ENCODE peak calls at places on chromosomes 12 and 14, in ten cellular contexts. D, A, E, X, O, Q, G, W, R and B are unnamed samples.

GRCh38 chr12:126425264-126425663 is 1360.0 kb downstream of the AACS start:
- DNase-seq in E (no peak), W (no peak), Q (no peak), A (no peak), D (no peak), O (no peak), G (no peak), X (no peak), R (no peak), B (no peak)

GRCh38 chr12:76919388-76920181 is 40.8 kb upstream of the CSRP2 start:
- DNase-seq in W (no peak), E (no peak), A (no peak), D (no peak), Q (no peak), O (no peak), R (no peak), X (no peak), G (no peak), B (no peak)

GRCh38 chr12:62841841-62842240 is 93.1 kb downstream of the PPM1H start:
- DNase-seq in A (no peak), R (no peak), E (peak; percentile 36), O (no peak), X (no peak), Q (no peak), D (no peak), W (peak; percentile 35), G (no peak), B (no peak)

GRCh38 chr14:34548472-34548981 is 9.0 kb upstream of the EAPP start:
- DNase-seq in D (no peak), O (no peak), W (no peak), X (no peak), Q (no peak), E (peak; percentile 5), G (no peak), R (peak; percentile 51), A (no peak), B (no peak)

GRCh38 chr14:78484002-78484401 is 313.8 kb downstream of the NRXN3 start:
- DNase-seq in Q (no peak), O (no peak), D (no peak), X (no peak), A (no peak), G (no peak), W (no peak), E (no peak), R (no peak), B (no peak)

GRCh38 chr12:57887631-57888406 is 41.3 kb upstream of the CTDSP2 start:
- DNase-seq in W (peak; percentile 61), A (peak; percentile 33), D (no peak), R (no peak), Q (peak; percentile 24), O (no peak), X (no peak), G (no peak), E (no peak), B (peak; percentile 99)

GRCh38 chr14:92657457-92658142 is 90.8 kb downstream of the LGMN start:
- DNase-seq in E (peak; percentile 20), A (peak; percentile 58), D (peak; percentile 80), O (peak; percentile 88), W (no peak), Q (no peak), G (peak; percentile 63), X (no peak), R (peak; percentile 89), B (no peak)

GRCh38 chr14:58739674-58740073 is 101.9 kb downstream of the DACT1 start:
- DNase-seq in E (no peak), X (no peak), R (no peak), O (no peak), Q (no peak), G (no peak), W (no peak), A (no peak), D (no peak), B (no peak)

GRCh38 chr12:34343345-34343744 is 321.0 kb downstream of the ALG10 start:
- DNase-seq in D (no peak), E (no peak), R (no peak), W (no peak), A (no peak), Q (no peak), X (no peak), G (no peak), O (no peak), B (no peak)

GRCh38 chr12:34346372-34347034 is 324.2 kb downstream of the ALG10 start:
- DNase-seq in X (no peak), W (no peak), E (no peak), O (no peak), Q (no peak), R (no peak), D (no peak), G (no peak), A (no peak), B (no peak)

GRCh38 chr12:34343766-34344165 is 321.5 kb downstream of the ALG10 start:
- DNase-seq in O (no peak), A (no peak), G (no peak), E (no peak), W (no peak), R (no peak), D (no peak), Q (no peak), X (no peak), B (no peak)

GRCh38 chr12:34345801-34346200 is 323.5 kb downstream of the ALG10 start:
- DNase-seq in R (no peak), A (no peak), Q (no peak), D (no peak), W (no peak), O (no peak), G (no peak), E (no peak), X (no peak), B (no peak)

DNA sequence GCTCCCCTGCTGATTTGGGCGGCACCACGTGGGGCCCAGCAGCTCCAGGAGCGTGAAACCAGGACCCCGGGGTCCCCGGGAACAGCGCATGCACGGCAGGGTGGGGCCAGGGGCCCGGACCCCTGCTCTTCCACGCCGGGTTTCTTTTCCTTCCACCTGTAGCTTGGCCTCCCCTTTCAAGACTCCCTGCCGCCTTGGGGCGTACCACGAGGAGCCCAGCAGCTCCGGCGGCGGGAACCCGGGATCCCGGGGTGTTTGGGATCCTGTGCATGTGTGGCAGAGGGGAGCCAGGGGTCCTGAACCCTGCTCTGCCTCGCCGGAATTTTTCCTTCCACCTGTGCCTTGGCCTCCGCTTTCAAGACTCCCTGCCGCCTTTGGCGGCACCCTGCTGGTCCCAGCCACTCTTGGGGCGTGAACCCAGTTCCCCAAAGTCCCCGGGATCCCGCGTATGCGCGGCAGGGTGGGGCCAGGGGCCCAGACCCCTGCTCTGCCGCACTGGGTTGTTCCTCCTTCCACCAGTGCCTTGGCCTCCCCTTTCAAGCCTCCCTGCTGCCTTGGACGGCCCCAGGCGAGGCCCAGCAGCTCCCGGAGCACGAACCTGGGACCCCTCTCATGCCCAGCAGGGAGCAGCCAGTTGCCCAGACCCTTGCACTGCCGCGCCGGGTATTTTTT is 322.7 kb downstream of the ALG10 start:
- DNase-seq in X (no peak), E (no peak), Q (no peak), R (no peak), A (no peak), D (no peak), O (no peak), W (no peak), G (no peak), B (no peak)
- H3K9me3 ChIP-seq in X (no peaks in the 10 kb centered on the region), E (no peaks in the 10 kb centered on the region), Q (no peaks in the 10 kb centered on the region), R (peaks cover 100% of the 10 kb centered on the region), A (peaks cover 63% of the 10 kb centered on the region), D (no peaks in the 10 kb centered on the region), O (no peaks in the 10 kb centered on the region), W (no peaks in the 10 kb centered on the region), G (no peaks in the 10 kb centered on the region), B (no peaks in the 10 kb centered on the region)

GRCh38 chr14:99600232-99600888 is 3.6 kb downstream of the CCDC85C start:
- DNase-seq in R (no peak), A (no peak), O (no peak), E (no peak), X (no peak), W (no peak), D (no peak), G (no peak), Q (no peak), B (no peak)

GRCh38 chr14:99599440-99599839 is 4.6 kb downstream of the CCDC85C start:
- DNase-seq in E (no peak), O (no peak), Q (no peak), W (no peak), G (no peak), R (no peak), X (no peak), A (no peak), D (no peak), B (no peak)

GRCh38 chr14:99602054-99602787 is 1.8 kb downstream of the CCDC85C start:
- DNase-seq in D (no peak), W (peak; percentile 23), O (peak; percentile 69), X (peak; percentile 55), E (peak; percentile 60), R (no peak), Q (no peak), G (no peak), A (peak; percentile 41), B (no peak)

GRCh38 chr14:99602788-99603415 is 1.1 kb downstream of the CCDC85C start:
- DNase-seq in A (no peak), G (no peak), D (no peak), X (no peak), R (peak; percentile 83), W (no peak), Q (no peak), O (no peak), E (no peak), B (no peak)

DNA sequence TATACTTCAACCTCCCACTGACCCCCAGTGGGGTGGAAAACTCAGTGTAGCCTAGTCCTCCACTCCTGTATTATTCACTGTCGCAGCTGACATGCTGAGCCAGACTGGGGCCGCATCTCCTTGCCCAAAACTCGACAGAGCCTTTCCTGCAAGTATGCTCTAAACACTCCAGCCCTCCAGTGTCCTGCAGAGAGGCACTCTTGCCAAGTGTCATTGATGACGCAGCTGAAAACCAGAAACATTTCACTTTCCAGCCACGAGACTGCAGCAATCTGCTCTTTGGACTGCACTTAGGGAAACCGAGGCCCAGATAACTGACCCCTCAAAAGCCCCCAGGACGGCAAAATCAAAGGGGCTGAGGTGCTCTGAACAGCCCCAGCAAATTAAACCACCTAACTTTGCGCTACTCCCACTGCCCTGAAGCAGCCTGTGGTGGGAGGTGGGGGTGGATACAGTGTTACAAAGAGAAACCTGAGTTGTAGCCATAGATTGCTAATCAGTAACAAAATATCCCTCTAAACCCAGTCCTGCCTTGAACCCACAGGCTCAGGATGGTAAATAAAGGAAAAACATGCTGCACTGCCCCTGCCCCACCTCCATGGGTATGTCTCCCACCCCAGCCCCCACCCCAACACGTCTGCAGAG is 2.6 kb downstream of the CCDC85C start:
- DNase-seq in O (no peak), X (peak; percentile 55), A (peak; percentile 68), Q (no peak), W (no peak), E (peak; percentile 50), D (no peak), G (no peak), R (no peak), B (no peak)
- H3K4me3 ChIP-seq in O (peak overlapping the region; percentile 89), X (peak overlapping the region; percentile 62), A (no peak overlapping the region), Q (peak overlapping the region; percentile 54), W (peak overlapping the region; percentile 49), E (no peak overlapping the region), D (peak overlapping the region; percentile 68), G (peak overlapping the region; percentile 53), R (peak overlapping the region; percentile 73), B (no peak overlapping the region)

GRCh38 chr12:34253674-34254073 is 231.4 kb downstream of the ALG10 start:
- DNase-seq in D (no peak), G (no peak), O (no peak), Q (no peak), W (no peak), R (no peak), E (no peak), X (no peak), A (no peak), B (no peak)

DNA sequence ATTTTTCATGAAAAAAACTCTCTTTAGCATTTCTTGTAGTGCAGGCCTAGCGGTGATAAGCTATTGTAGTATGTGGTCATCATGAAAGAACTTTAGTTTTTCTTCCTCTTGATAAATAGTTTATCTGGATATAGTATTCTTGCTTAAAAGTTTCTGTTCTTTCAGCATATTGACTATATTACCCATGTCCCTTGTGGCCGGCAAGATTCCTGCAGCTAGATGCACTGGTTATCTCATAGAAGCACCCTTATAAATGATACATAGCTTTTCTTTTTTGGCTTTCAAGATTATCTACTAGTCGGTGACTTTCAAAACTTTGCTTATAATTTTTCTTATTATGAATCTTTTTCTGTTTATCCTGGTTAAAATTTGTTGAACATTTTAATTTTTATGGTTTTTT is 234.8 kb downstream of the ALG10 start:
- DNase-seq in E (no peak), W (no peak), R (no peak), O (no peak), A (no peak), Q (no peak), D (no peak), X (no peak), G (no peak), B (no peak)
- H3K9me3 ChIP-seq in E (no peaks in the 10 kb centered on the region), W (no peaks in the 10 kb centered on the region), R (no peaks in the 10 kb centered on the region), O (no peaks in the 10 kb centered on the region), A (no peaks in the 10 kb centered on the region), Q (no peaks in the 10 kb centered on the region), D (no peaks in the 10 kb centered on the region), X (no peaks in the 10 kb centered on the region), G (no peaks in the 10 kb centered on the region), B (no peaks in the 10 kb centered on the region)

DNA sequence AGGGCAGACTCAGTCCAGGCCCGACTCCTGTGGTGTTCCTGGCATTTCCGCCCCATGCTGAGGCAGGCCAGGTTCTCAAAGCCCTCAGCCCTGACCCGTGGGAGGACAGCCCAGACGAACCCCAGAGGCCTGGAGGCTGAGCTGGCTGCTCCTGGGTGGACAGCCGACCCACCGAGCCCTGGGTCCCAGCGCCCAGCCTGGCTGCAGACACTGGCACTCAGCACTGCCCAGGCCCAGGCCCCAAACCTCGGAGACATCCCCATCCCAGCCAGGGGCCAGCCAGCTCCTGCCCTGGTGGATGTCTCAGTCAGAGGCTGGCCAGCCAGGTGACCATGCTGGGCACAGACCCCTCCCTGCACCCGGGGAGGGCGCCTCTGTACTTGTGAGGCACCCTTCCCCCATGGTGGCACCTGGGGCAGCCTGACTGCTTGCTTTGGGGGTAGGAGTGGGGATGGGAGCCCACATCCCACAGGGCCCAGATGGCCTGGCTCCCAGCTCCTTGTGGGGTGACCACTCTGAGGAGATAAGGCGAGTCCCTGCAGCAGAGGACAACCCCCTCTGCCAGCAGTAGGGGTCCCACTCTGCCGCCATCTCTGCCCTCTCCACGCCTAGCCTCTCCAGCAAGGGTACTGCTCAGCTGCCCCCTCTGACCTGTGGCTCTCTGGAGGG is 1.4 kb downstream of the PLD4 start:
- DNase-seq in X (no peak), R (peak; percentile 82), E (no peak), A (no peak), Q (no peak), D (no peak), O (peak; percentile 43), W (no peak), G (no peak), B (no peak)
- H3K4me3 ChIP-seq in X (no peak overlapping the region), R (peak overlapping the region; percentile 39), E (no peak overlapping the region), A (no peak overlapping the region), Q (no peak overlapping the region), D (no peak overlapping the region), O (no peak overlapping the region), W (no peak overlapping the region), G (no peak overlapping the region), B (no peak overlapping the region)